ENCODE peak calls at places on chromosomes 2 and 18, in four cellular contexts. O, K, H and T are unnamed samples.

GRCh38 chr2:18500333-18500732 is 60.1 kb downstream of the RDH14 start:
- DNase-seq in O (no peak), K (no peak), H (no peak), T (no peak)

GRCh38 chr2:203905661-203906060 is 30.9 kb upstream of the ICOS start:
- DNase-seq in O (no peak), K (no peak), H (no peak), T (no peak)

GRCh38 chr2:127064642-127065250 is 42.2 kb downstream of the BIN1 start:
- DNase-seq in O (peak), K (peak), H (no peak), T (peak)

GRCh38 chr2:69191672-69192071 is 178.7 kb downstream of the ANTXR1 start:
- DNase-seq in O (no peak), K (no peak), H (no peak), T (no peak)

GRCh38 chr2:45595724-45596435 is 15.2 kb downstream of the SRBD1 start:
- DNase-seq in O (no peak), K (no peak), H (no peak), T (no peak)

GRCh38 chr2:105455488-105455991 is 56.7 kb upstream of the FHL2 start:
- DNase-seq in O (peak), K (no peak), H (no peak), T (no peak)

GRCh38 chr2:7109558-7109935 is 192.3 kb downstream of the RNF144A start:
- DNase-seq in O (no peak), K (no peak), H (no peak), T (no peak)

GRCh38 chr2:2879776-2880175 is 497.8 kb downstream of the EIPR1 start:
- DNase-seq in O (no peak), K (no peak), H (peak), T (no peak)

GRCh38 chr2:30412392-30413321 is 34.4 kb upstream of the LCLAT1 start:
- DNase-seq in O (no peak), K (no peak), H (no peak), T (no peak)

GRCh38 chr2:7812231-7812995 is 869.4 kb upstream of the ID2 start:
- DNase-seq in O (no peak), K (no peak), H (no peak), T (no peak)

GRCh38 chr2:128777091-128778045 is 458.7 kb upstream of the HS6ST1 start:
- DNase-seq in O (no peak), K (no peak), H (no peak), T (no peak)

GRCh38 chr18:46250084-46250811 is 146.1 kb downstream of the HAUS1 start:
- DNase-seq in O (no peak), K (no peak), H (peak), T (no peak)

GRCh38 chr2:20496069-20496468 is 49.2 kb downstream of the RHOB start:
- DNase-seq in O (peak), K (no peak), H (no peak), T (no peak)

GRCh38 chr2:169086893-169087467 is 17.6 kb downstream of the DHRS9 start:
- DNase-seq in O (no peak), K (no peak), H (no peak), T (no peak)

GRCh38 chr2:128637481-128638155 is 318.9 kb upstream of the HS6ST1 start:
- DNase-seq in O (no peak), K (no peak), H (no peak), T (no peak)

GRCh38 chr18:8703781-8704301 is 1.5 kb upstream of the MTCL1 start:
- DNase-seq in O (peak), K (no peak), H (no peak), T (no peak)

GRCh38 chr2:207054521-207054920 is 111.2 kb downstream of the KLF7 start:
- DNase-seq in O (no peak), K (no peak), H (no peak), T (no peak)

GRCh38 chr2:15731213-15731888 is 139.7 kb downstream of the DDX1 start:
- DNase-seq in O (no peak), K (no peak), H (no peak), T (no peak)

GRCh38 chr2:150357770-150358467 is 129.5 kb downstream of the RND3 start:
- DNase-seq in O (no peak), K (no peak), H (peak), T (no peak)

GRCh38 chr2:241584446-241584845 is 25.9 kb downstream of the BOK start:
- DNase-seq in O (no peak), K (peak), H (no peak), T (no peak)

GRCh38 chr2:178306351-178307073 is 112.2 kb downstream of the OSBPL6 start:
- DNase-seq in O (peak), K (peak), H (peak), T (peak)

GRCh38 chr2:180698668-180699067 is 281.7 kb upstream of the UBE2E3 start:
- DNase-seq in O (no peak), K (no peak), H (no peak), T (no peak)
- TF ChIP-seq SP1 in O (no peak), K (no peak), H (no peak), T (no peak)

GRCh38 chr2:190415251-190415650 is 7.1 kb downstream of the MFSD6 start:
- DNase-seq in O (no peak), K (no peak), H (no peak), T (no peak)

GRCh38 chr2:190415794-190416729 is 7.9 kb downstream of the MFSD6 start:
- DNase-seq in O (no peak), K (no peak), H (no peak), T (no peak)

GRCh38 chr2:190420822-190421221 is 12.7 kb downstream of the MFSD6 start:
- DNase-seq in O (no peak), K (no peak), H (no peak), T (no peak)

GRCh38 chr2:190417045-190417842 is 9.1 kb downstream of the MFSD6 start:
- DNase-seq in O (peak), K (no peak), H (no peak), T (no peak)

DNA sequence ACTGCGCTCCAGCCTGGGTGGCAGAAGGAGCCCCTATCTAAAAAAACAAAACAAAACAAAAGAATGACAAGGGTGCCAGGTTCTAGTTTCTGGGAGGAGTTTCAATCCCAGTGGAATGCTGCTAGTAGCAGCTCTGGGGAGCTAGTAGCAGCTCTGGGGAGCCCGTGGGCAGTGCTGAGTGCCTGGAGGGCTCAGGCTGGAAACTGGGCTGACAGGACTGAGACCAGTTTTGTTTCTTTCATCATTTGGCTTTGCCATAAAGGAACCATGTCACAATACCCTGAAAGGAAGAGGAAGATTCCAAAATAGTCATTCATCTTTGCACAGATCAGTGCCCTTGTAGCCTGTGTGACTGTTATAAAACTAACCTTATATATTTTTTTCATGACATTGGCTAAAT is 10.6 kb downstream of the MFSD6 start:
- DNase-seq in O (no peak), K (no peak), H (no peak), T (no peak)
- TF ChIP-seq FOXM1 in O (no peak), K (no peak), H (no peak), T (no peak)

GRCh38 chr2:57733959-57734358 is 312.6 kb upstream of the VRK2 start:
- DNase-seq in O (no peak), K (no peak), H (no peak), T (no peak)
- TF ChIP-seq SP1 in O (no peak), K (no peak), H (no peak), T (no peak)

DNA sequence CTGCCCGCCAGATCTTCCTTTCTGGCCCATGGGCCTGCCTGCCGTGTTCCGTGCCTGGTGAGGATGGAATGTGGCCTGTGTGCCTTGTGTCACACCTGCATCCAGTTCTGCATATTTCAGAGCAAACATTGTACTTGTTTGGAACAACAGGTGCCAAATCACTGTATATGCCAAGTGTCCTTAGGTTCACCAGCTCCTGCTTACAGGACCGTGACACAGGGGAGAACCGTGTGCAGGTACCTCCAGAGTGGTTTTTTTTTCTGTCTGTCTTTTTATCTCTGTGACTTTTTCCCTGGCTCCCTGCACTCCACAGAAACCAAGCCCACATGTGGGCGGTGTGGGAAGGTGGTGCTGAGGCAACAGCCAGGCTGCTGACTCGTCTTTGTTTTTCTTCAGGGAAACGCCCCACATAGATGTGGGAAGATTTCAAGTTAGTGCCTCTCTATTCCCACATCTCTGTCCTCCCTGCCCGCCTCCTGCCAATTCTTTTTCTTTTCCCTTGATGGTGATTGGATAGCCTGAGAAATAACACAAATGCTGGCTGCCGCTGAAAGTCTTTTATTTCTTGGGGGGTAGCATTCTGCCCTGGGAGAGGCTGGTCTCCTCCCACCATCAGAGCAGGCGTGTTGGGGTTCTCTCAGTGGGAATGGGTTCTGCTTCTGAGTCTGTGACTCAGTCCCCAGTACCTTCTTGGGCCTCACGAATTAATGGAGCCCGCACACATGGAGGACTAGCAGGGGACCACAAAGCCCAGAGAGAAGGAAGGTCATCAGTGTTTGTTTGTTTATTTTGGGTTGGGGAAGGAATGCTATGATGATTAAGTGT is 21.3 kb downstream of the GRHL1 start:
- DNase-seq in O (no peak), K (no peak), H (no peak), T (no peak)
- TF ChIP-seq FOXM1 in O (no peak), K (no peak), H (no peak), T (no peak)

GRCh38 chr2:164048729-164049128 is 312.9 kb upstream of the FIGN start:
- DNase-seq in O (no peak), K (no peak), H (no peak), T (no peak)

GRCh38 chr2:164055623-164056022 is 319.8 kb upstream of the FIGN start:
- DNase-seq in O (no peak), K (no peak), H (no peak), T (no peak)

GRCh38 chr2:164060031-164060430 is 324.2 kb upstream of the FIGN start:
- DNase-seq in O (no peak), K (no peak), H (no peak), T (no peak)

DNA sequence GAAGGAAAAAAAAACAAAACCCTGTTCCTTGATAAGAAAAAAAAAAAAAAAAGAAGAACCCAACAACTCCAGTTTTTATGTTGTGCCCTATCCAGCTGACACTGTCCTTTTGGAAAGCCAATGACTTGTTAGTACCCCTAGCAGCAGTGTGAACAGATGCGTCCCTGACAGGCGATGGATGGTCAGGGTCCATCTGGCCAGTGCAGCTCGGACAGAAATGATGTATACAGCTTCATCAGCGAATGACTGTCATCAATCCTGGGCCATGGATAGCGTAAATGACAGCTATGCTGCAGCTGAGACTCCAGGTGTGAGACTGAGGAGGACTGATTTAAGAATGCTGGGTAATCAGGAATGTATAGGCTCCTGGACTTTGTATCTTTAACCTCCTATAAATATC is 318.8 kb upstream of the FIGN start:
- DNase-seq in O (no peak), K (no peak), H (no peak), T (no peak)
- TF ChIP-seq SP1 in O (no peak), K (no peak), H (no peak), T (no peak)

GRCh38 chr2:96622544-96622943 is 15.6 kb downstream of the KANSL3 start:
- DNase-seq in O (no peak), K (no peak), H (no peak), T (no peak)

GRCh38 chr2:96618599-96619283 is 19.4 kb downstream of the KANSL3 start:
- DNase-seq in O (no peak), K (no peak), H (no peak), T (no peak)

GRCh38 chr2:96625571-96626552 is 12.2 kb downstream of the KANSL3 start:
- DNase-seq in O (no peak), K (no peak), H (no peak), T (no peak)

GRCh38 chr2:96626553-96626942 is 11.6 kb downstream of the KANSL3 start:
- DNase-seq in O (no peak), K (no peak), H (no peak), T (no peak)

GRCh38 chr2:96623116-96623515 is 15.0 kb downstream of the KANSL3 start:
- DNase-seq in O (no peak), K (no peak), H (no peak), T (no peak)
- TF ChIP-seq FOXM1 in O (no peak), K (no peak), H (no peak), T (no peak)

GRCh38 chr2:71846072-71846471 is 301.6 kb downstream of the CYP26B1 start:
- DNase-seq in O (no peak), K (no peak), H (no peak), T (no peak)

GRCh38 chr2:71849111-71849510 is 298.6 kb downstream of the CYP26B1 start:
- DNase-seq in O (no peak), K (no peak), H (no peak), T (no peak)

GRCh38 chr2:71844967-71845366 is 302.7 kb downstream of the CYP26B1 start:
- DNase-seq in O (no peak), K (no peak), H (no peak), T (no peak)

GRCh38 chr2:71849603-71850305 is 297.9 kb downstream of the CYP26B1 start:
- DNase-seq in O (no peak), K (no peak), H (no peak), T (no peak)

GRCh38 chr2:71846669-71847291 is 300.9 kb downstream of the CYP26B1 start:
- DNase-seq in O (no peak), K (no peak), H (no peak), T (no peak)
- TF ChIP-seq SP1 in O (no peak), K (no peak), H (no peak), T (no peak)

GRCh38 chr2:121887513-121888188 is 132.2 kb downstream of the TSN start:
- DNase-seq in O (no peak), K (no peak), H (no peak), T (no peak)
- TF ChIP-seq FOXM1 in O (no peak), K (no peak), H (no peak), T (no peak)

DNA sequence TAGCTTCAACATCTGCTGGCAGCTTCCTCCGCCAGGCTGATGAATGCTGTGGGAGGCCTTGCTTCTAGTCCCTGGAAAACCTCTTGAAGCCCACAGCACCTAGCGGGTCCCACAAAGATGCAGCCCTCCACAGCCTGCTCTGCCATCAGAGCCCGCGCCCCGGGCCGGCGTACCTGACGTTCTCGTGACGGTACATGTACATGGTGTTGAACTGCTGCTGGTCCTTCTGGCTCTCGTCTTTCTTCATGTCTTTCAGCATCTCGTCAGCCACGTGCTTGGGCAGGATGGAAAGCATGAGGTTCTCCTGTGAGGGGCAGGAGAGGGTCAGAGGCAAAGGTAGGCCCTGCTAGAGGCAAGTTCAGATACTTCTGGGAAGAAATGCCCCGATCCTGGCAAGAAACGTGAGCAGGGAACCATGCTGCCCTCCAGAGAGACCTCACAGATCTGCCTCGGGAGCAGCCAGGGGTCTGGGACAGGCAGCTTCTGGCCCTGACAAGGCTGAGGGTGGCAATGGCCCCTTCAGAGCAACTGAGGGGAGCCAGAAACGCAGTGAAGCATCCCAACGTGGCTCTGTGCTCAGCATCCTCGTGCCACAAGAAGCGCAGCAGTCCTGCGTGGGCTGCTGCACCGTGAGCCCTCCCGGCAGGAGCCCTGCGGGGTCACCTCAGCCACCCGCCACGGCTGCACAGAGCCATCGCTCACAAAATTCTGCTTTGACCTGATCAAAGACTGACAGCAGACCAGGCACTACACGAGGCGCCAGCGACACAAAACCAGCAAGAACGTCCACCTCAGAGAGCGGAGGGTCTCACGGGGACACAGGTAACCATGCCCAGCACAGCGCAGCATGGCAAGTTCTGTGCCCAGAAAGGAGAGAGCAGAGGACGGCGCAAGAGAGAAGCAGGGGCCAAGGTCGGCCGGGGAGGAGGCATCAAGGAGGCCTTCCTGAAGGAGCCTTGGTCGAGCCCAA is 49.1 kb downstream of the CENPO start:
- DNase-seq in O (no peak), K (no peak), H (no peak), T (no peak)
- TF ChIP-seq SP1 in O (no peak), K (no peak), H (no peak), T (no peak)

DNA sequence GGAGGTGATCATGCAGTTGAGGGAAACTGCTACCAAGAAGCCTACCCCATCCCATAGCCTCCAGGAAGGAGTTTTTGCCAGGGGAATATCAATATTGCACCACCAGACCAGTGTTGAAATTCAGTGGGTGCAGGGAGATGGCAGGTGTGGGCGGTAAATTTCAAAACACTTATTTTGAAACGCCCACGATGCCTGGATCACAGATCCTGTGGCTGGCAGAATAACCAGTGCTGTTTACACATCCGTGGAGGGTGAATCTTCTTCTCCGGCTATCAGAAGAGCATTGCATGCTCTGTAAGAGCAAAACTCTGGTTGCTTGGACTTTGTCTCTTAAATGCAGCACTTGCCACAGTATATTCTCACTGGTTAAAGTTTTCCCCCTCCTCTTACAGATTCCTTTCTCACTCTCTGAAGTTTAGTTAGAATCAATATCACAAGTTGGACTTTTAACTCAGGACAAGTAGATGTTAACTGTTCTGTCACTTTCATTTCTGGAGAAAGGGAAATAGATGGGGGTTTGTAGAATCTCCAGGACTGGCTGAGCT is 70.5 kb upstream of the ZCCHC2 start:
- DNase-seq in O (peak), K (no peak), H (no peak), T (no peak)
- TF ChIP-seq FOXM1 in O (no peak), K (no peak), H (no peak), T (no peak)